ENCODE peak calls at places on chromosomes 16 and 17, in five cellular contexts. Z, W, U, S and T are unnamed samples.

GRCh38 chr17:63834431-63835166 is 7.1 kb upstream of the FTSJ3 start:
- DNase-seq in Z (peak; percentile 43), W (peak; percentile 50), U (peak; percentile 54), S (no peak), T (peak; percentile 83)

GRCh38 chr16:52497067-52497816 is 49.7 kb downstream of the TOX3 start:
- DNase-seq in Z (no peak), W (no peak), U (no peak), S (no peak), T (no peak)

GRCh38 chr16:78676351-78676750 is 576.9 kb downstream of the WWOX start:
- DNase-seq in Z (no peak), W (no peak), U (no peak), S (no peak), T (no peak)

GRCh38 chr16:24747425-24747824 is 18.0 kb downstream of the TNRC6A start:
- DNase-seq in Z (no peak), W (no peak), U (no peak), S (no peak), T (no peak)

GRCh38 chr17:70563301-70563820 is 394.0 kb downstream of the KCNJ2 start:
- DNase-seq in Z (no peak), W (no peak), U (no peak), S (no peak), T (no peak)

GRCh38 chr17:64150237-64151015 is 20.5 kb upstream of the ERN1 start:
- DNase-seq in Z (no peak), W (no peak), U (no peak), S (no peak), T (no peak)

GRCh38 chr17:8905256-8905778 is 37.8 kb upstream of the PIK3R6 start:
- DNase-seq in Z (no peak), W (no peak), U (peak; percentile 40), S (no peak), T (no peak)

GRCh38 chr16:88468289-88469129 is 15.4 kb downstream of the ZFPM1 start:
- DNase-seq in Z (no peak), W (no peak), U (no peak), S (no peak), T (no peak)

GRCh38 chr16:14489460-14489859 is 140.6 kb downstream of the PARN start:
- DNase-seq in Z (no peak), W (no peak), U (no peak), S (no peak), T (no peak)

GRCh38 chr17:19703776-19704371 is 12.5 kb downstream of the SLC47A2 start:
- DNase-seq in Z (no peak), W (no peak), U (no peak), S (no peak), T (no peak)

GRCh38 chr16:58267524-58268243 is 27.1 kb downstream of the PRSS54 start:
- DNase-seq in Z (no peak), W (no peak), U (no peak), S (no peak), T (no peak)

GRCh38 chr16:4316103-4316731 is 350 bp downstream of the GLIS2 start:
- DNase-seq in Z (no peak), W (no peak), U (no peak), S (no peak), T (no peak)

DNA sequence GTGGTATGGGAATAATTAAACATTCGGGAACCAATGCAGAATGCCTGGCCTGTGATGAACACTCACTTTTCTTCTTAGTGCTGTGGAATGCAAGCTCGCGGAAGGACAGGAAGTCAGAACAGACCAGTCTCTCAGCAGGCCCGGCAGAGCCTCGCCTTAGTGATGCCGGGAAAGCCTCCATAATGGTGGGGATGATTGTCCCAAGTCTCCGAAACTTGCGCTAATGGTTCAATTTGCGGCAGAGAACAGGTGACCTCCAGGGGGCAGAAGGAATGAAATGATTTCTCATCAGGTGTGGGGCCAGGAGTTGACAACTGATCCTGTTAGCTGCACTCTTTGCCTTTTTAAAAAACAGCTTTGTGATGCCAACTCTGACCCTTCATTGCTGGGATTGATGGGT is 170.6 kb downstream of the GSG1L start:
- DNase-seq in Z (no peak), W (no peak), U (no peak), S (no peak), T (no peak)
- TF ChIP-seq CTCF in Z (no peak), W (no peak), U (no peak), S (no peak), T (no peak)

GRCh38 chr17:34308376-34308775 is 10.9 kb upstream of the CCL8 start:
- DNase-seq in Z (no peak), W (no peak), U (no peak), S (no peak), T (no peak)

GRCh38 chr17:34305061-34305460 is 14.2 kb upstream of the CCL8 start:
- DNase-seq in Z (no peak), W (no peak), U (no peak), S (no peak), T (no peak)

GRCh38 chr17:34305606-34306005 is 13.6 kb upstream of the CCL8 start:
- DNase-seq in Z (no peak), W (no peak), U (no peak), S (no peak), T (no peak)

GRCh38 chr17:34307110-34307509 is 12.1 kb upstream of the CCL8 start:
- DNase-seq in Z (no peak), W (no peak), U (no peak), S (no peak), T (no peak)

DNA sequence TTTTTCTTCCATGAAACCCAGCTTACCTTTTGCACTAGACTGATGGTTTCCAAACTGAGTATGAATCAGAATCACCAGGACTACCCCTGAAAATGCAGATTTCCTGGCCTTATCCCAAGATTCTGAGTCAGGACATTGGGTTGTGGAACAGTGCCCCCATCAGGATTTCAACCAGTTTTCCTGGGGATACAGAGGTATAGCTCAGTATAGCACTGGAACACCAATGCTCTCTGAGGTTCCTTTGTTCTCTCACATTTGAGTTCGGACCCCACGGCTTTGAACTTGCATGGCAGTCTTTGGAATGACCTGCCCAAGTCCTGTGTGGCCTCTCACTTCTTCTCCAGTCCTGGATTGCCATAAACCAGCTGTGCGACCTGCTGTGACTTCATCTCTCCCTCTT is 12.8 kb upstream of the CCL8 start:
- DNase-seq in Z (no peak), W (no peak), U (no peak), S (no peak), T (no peak)
- TF ChIP-seq CTCF in Z (no peak), W (no peak), U (no peak), S (no peak), T (no peak)

DNA sequence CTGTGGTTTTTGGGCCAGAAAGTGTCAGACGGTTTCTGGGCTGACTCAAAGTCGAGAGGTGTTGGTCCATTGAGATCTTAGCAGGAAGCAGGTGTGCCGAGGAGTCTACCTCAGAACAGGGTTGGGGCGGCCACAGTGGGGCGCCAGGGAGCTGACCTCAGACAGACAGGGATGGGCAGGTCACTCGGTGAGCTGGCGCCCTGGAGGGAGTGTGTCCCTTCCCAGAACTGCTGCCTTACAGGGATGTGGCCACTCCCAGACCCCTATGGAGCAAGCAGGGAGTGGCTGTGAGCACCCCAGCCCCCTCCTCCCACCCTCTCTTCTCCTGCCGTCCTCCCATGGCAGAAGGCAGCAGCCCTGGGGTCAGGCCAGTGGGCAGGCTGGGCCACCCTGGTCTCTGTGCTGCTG is 14.0 kb upstream of the DPEP1 start:
- DNase-seq in Z (no peak), W (no peak), U (peak; percentile 59), S (no peak), T (no peak)
- TF ChIP-seq CTCF in Z (peak; percentile 61), W (no peak), U (no peak), S (no peak), T (no peak)

GRCh38 chr17:72432143-72432604 is 311.4 kb downstream of the SOX9 start:
- DNase-seq in Z (no peak), W (no peak), U (no peak), S (no peak), T (no peak)

GRCh38 chr17:72429066-72429638 is 308.3 kb downstream of the SOX9 start:
- DNase-seq in Z (no peak), W (no peak), U (no peak), S (no peak), T (no peak)

GRCh38 chr17:72432881-72433280 is 312.1 kb downstream of the SOX9 start:
- DNase-seq in Z (no peak), W (no peak), U (no peak), S (no peak), T (no peak)

GRCh38 chr17:72433797-72434196 is 313.0 kb downstream of the SOX9 start:
- DNase-seq in Z (no peak), W (no peak), U (no peak), S (no peak), T (no peak)

DNA sequence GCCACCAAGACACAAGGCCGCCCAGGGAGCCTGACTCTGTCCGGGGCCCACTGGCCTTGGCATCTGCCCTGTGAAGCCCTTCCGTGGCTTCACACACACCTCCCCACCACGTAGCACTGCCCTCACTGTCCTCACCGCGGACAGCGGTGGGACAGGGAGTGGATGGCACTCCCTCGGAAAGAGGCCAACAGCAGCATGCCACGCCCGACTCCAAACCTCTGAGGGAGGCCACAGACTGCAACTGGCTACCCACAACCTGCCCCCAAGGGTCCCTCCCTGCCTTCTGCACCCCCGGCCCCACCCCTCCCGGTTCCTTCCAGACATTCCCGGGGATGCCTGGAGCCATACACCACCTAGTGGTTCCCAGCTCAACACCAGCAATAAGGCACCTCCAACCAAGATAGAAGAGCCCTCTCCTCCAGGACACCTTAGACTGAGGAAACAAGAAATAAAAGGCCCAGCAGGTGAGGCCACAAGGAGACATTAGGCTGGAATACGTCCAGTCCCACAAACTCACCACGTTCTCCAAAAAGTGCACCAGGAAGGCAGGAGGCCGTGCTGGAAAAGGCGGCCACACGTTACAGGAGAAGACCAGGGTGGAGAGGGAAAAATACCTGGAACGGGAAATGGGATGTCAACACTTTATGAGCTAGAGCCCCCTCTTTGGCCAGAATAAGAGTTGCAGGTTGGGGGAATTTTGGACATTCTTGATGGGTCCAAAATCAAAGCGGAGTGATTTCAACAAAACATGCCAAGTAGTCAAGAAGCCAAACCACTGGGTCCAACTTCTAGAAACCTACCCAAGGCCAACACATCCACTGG is 310.0 kb downstream of the SOX9 start:
- DNase-seq in Z (no peak), W (no peak), U (no peak), S (no peak), T (no peak)
- TF ChIP-seq CTCF in Z (peak; percentile 27), W (no peak), U (no peak), S (no peak), T (no peak)

GRCh38 chr16:82603784-82604411 is 22.9 kb upstream of the CDH13 start:
- DNase-seq in Z (no peak), W (no peak), U (no peak), S (no peak), T (no peak)
- TF ChIP-seq CTCF in Z (peak; percentile 28), W (no peak), U (no peak), S (no peak), T (peak; percentile 52)

DNA sequence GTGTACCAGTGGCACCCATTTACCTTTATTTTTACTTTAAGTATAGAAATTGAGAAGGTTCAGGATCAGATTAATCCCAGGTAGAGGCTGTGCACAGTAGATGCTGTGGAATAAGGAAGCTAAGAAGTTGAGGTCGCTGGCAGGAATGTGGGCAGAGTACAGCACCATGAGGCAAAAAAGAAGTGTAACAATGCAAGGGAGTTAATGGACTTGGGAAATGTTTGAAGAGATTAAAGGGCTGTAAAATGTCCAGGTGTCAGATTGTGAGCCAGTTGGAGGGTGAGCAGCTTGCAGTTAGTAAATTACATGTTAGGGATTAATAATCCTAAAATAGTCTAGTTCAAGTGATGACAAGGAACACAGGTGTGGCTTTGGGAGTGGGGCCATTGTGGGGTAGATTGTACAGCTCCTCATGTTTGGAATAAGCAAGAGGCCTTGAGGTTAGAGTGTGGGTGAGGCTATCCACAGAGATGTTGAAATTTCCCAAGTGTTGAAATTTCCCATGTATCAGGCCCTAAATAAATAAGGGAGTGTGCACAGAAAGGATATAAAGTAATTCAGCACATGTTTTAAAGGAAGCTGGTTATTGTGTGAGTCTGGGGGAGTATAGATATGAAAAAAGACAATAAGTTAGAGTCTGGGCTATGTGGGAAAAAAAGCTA is 21.5 kb downstream of the TAT start:
- DNase-seq in Z (no peak), W (no peak), U (no peak), S (no peak), T (no peak)
- TF ChIP-seq CTCF in Z (no peak), W (no peak), U (no peak), S (no peak), T (no peak)